ENCODE peak calls at places on chromosomes 13 and 19, in four cellular contexts. L is GM23248, J is fibroblast of lung, S is K562. I is an unnamed sample.
A peak's percentile ranks its signal among the peaks of the same experiment; 100 is the strongest.

GRCh38 chr13:29901714-29902631 is 51.6 kb upstream of the UBL3 start:
- DNase-seq in L (peak; percentile 95), J (peak; percentile 98), S (no peak), I (peak; percentile 92)

GRCh38 chr19:13154911-13155471 is 4.8 kb downstream of the IER2 start:
- DNase-seq in L (peak; percentile 83), J (peak; percentile 65), S (peak; percentile 50), I (peak; percentile 89)

GRCh38 chr19:48992571-48993174 is 436 bp downstream of the GYS1 start:
- DNase-seq in L (no peak), J (no peak), S (no peak), I (no peak)

GRCh38 chr13:110109910-110110309 is 197.0 kb downstream of the COL4A1 start:
- DNase-seq in L (peak; percentile 98), J (peak; percentile 96), S (no peak), I (peak; percentile 81)

GRCh38 chr19:55907286-55907685 is 24.9 kb downstream of the NLRP13 start:
- DNase-seq in L (no peak), J (no peak), S (no peak), I (no peak)

GRCh38 chr19:46076951-46077814 is 36.4 kb upstream of the IGFL4 start:
- DNase-seq in L (peak; percentile 90), J (peak; percentile 75), S (peak; percentile 90), I (peak; percentile 69)

GRCh38 chr19:51127755-51128154 is 3.0 kb downstream of the SIGLEC9 start:
- DNase-seq in L (peak; percentile 12), J (no peak), S (peak; percentile 31), I (no peak)

GRCh38 chr19:45470147-45471081 is 2.6 kb downstream of the FOSB start:
- DNase-seq in L (peak; percentile 90), J (peak; percentile 91), S (peak; percentile 30), I (peak; percentile 69)

GRCh38 chr13:24887759-24888158 is 123.8 kb downstream of the RNF17 start:
- DNase-seq in L (no peak), J (no peak), S (no peak), I (no peak)

GRCh38 chr19:51688665-51689571 is 4.2 kb upstream of the SPACA6 start:
- DNase-seq in L (peak; percentile 96), J (peak; percentile 98), S (peak; percentile 79), I (peak; percentile 94)

GRCh38 chr13:102825400-102825799 is 20.4 kb upstream of the ERCC5 start:
- DNase-seq in L (no peak), J (no peak), S (no peak), I (no peak)

GRCh38 chr13:37089495-37089894 is 16.0 kb downstream of the CSNK1A1L start:
- DNase-seq in L (no peak), J (no peak), S (no peak), I (no peak)

GRCh38 chr13:52447815-52448552 is 2.5 kb downstream of the VPS36 start:
- DNase-seq in L (no peak), J (peak; percentile 13), S (no peak), I (peak; percentile 24)

GRCh38 chr13:111359237-111359915 is 38.9 kb downstream of the TEX29 start:
- DNase-seq in L (peak; percentile 34), J (no peak), S (no peak), I (no peak)

GRCh38 chr13:113806526-113806925 is 47.5 kb downstream of the TMEM255B start:
- DNase-seq in L (no peak), J (no peak), S (no peak), I (no peak)

GRCh38 chr19:30406220-30406944 is 34.2 kb downstream of the ZNF536 start:
- DNase-seq in L (peak; percentile 50), J (no peak), S (peak; percentile 15), I (no peak)

GRCh38 chr19:34494601-34495000 is 13.0 kb downstream of the WTIP start:
- DNase-seq in L (no peak), J (no peak), S (no peak), I (no peak)

GRCh38 chr13:91406619-91407018 is 8.2 kb downstream of the GPC5 start:
- DNase-seq in L (peak; percentile 51), J (peak; percentile 33), S (peak; percentile 83), I (peak; percentile 21)

GRCh38 chr13:104477256-104477655 is 1411.0 kb upstream of the SLC10A2 start:
- DNase-seq in L (no peak), J (peak; percentile 80), S (no peak), I (peak; percentile 39)

GRCh38 chr13:88926890-88927502 is 1255.8 kb downstream of the SLITRK5 start:
- DNase-seq in L (no peak), J (no peak), S (no peak), I (no peak)

GRCh38 chr19:46428278-46429141 is at the start of gene PNMA8C:
- DNase-seq in L (peak; percentile 78), J (peak; percentile 61), S (peak; percentile 56), I (no peak)

GRCh38 chr19:21256722-21257121 is 72.5 kb downstream of the ZNF708 start:
- DNase-seq in L (peak; percentile 29), J (peak; percentile 13), S (peak; percentile 12), I (peak; percentile 43)

GRCh38 chr13:72983085-72983768 is 75.6 kb upstream of the KLF5 start:
- DNase-seq in L (peak; percentile 87), J (peak; percentile 25), S (no peak), I (peak; percentile 33)

GRCh38 chr19:47230122-47230920 is 678 bp downstream of the BBC3 start:
- DNase-seq in L (peak; percentile 75), J (peak; percentile 34), S (peak; percentile 84), I (peak; percentile 22)

GRCh38 chr13:113818700-113819295 is 45.1 kb downstream of the GAS6 start:
- DNase-seq in L (no peak), J (no peak), S (no peak), I (no peak)

GRCh38 chr19:12000152-12000981 is 35.1 kb downstream of the ZNF433 start:
- DNase-seq in L (peak; percentile 56), J (peak; percentile 67), S (no peak), I (peak; percentile 52)

GRCh38 chr19:57279418-57280164 is 694 bp upstream of the ZNF460 start:
- DNase-seq in L (peak; percentile 98), J (peak; percentile 99), S (peak; percentile 93), I (peak; percentile 92)

GRCh38 chr19:10069046-10069445 is 17.1 kb upstream of the SHFL start:
- DNase-seq in L (peak; percentile 54), J (no peak), S (peak; percentile 4), I (peak; percentile 16)

GRCh38 chr13:101398191-101398590 is 18.1 kb downstream of the NALCN start:
- DNase-seq in L (peak; percentile 78), J (peak; percentile 83), S (no peak), I (peak; percentile 50)

GRCh38 chr19:3284759-3285646 is 60.5 kb downstream of the CELF5 start:
- DNase-seq in L (peak; percentile 64), J (peak; percentile 25), S (peak; percentile 97), I (peak; percentile 66)

GRCh38 chr19:29504454-29504853 is 21.3 kb upstream of the VSTM2B start:
- DNase-seq in L (no peak), J (no peak), S (no peak), I (no peak)

GRCh38 chr19:38139122-38139521 is 84.9 kb downstream of the DPF1 start:
- DNase-seq in L (no peak), J (no peak), S (peak; percentile 84), I (no peak)

GRCh38 chr19:38132781-38133180 is 91.2 kb downstream of the DPF1 start:
- DNase-seq in L (no peak), J (no peak), S (no peak), I (no peak)

GRCh38 chr19:38130399-38130798 is 93.6 kb downstream of the DPF1 start:
- DNase-seq in L (no peak), J (no peak), S (no peak), I (no peak)

GRCh38 chr19:38135150-38135998 is 88.6 kb downstream of the DPF1 start:
- DNase-seq in L (peak; percentile 5), J (no peak), S (no peak), I (peak; percentile 54)

GRCh38 chr19:38134538-38135149 is 89.4 kb downstream of the DPF1 start:
- DNase-seq in L (peak; percentile 65), J (no peak), S (peak; percentile 72), I (peak; percentile 39)
- H3K27ac ChIP-seq in L (no peak overlapping the region), J (no peak overlapping the region), S (no peak overlapping the region), I (no peak overlapping the region)

GRCh38 chr19:15456871-15457700 is 7.3 kb downstream of the RASAL3 start:
- DNase-seq in L (peak; percentile 21), J (no peak), S (no peak), I (no peak)
- TF ChIP-seq EZH2 in L (no peak), J (peak; percentile 25), S (no peak), I (no peak)

GRCh38 chr13:99962242-99962641 is 9.3 kb downstream of the ZIC5 start:
- DNase-seq in L (no peak), J (no peak), S (no peak), I (no peak)
- H3K27me3 ChIP-seq in L (peaks cover 91% of the 10 kb centered on the region), J (peaks cover 52% of the 10 kb centered on the region), S (peaks cover 11% of the 10 kb centered on the region), I (peaks cover 46% of the 10 kb centered on the region)

DNA sequence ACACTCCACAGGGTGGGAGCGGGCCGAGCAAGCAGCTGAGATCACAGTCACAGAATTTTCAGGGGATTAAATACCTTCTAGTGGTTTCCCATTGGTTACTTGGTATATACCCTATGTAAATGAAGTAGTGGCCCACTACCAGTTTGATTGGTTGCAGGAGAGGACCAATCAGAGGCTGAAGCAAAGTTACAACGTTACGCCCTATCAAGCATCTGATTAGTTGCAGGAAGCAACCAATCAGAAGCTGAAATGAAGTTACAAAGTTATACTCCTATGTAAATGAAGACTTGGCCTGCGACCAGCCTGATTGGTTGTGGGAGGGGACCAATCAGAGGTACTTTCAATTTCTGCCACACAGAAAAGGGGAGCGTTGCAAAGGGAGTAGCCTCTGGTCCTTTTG is 474.0 kb downstream of the COG6 start:
- DNase-seq in L (no peak), J (no peak), S (no peak), I (no peak)
- H3K27ac ChIP-seq in L (no peak overlapping the region), J (no peak overlapping the region), S (no peak overlapping the region), I (no peak overlapping the region)